ENCODE peak calls at places on chromosome 19, in nine cellular contexts. P, M, B, R, U, X, H, T and Z are unnamed samples.

GRCh38 chr19:2391118-2391725 is 31.2 kb downstream of the TMPRSS9 start:
- DNase-seq in P (peak; percentile 61), M (peak; percentile 83), B (no peak), R (no peak), U (peak; percentile 30), X (peak; percentile 18), H (peak; percentile 83), T (peak; percentile 58), Z (peak; percentile 41)

GRCh38 chr19:31334849-31335624 is 14.2 kb downstream of the TSHZ3 start:
- DNase-seq in P (peak; percentile 53), M (no peak), B (no peak), R (no peak), U (no peak), X (no peak), H (no peak), T (no peak), Z (no peak)

GRCh38 chr19:20612711-20613316 is 47.2 kb upstream of the ZNF737 start:
- DNase-seq in P (no peak), M (no peak), B (no peak), R (no peak), U (no peak), X (no peak), H (no peak), T (no peak), Z (no peak)

GRCh38 chr19:47158879-47159509 is 28.4 kb downstream of the SAE1 start:
- DNase-seq in P (peak; percentile 78), M (no peak), B (no peak), R (no peak), U (no peak), X (no peak), H (no peak), T (no peak), Z (no peak)

GRCh38 chr19:55358943-55359908 is 3.8 kb downstream of the GARIN5B start:
- DNase-seq in P (no peak), M (no peak), B (no peak), R (no peak), U (no peak), X (no peak), H (no peak), T (no peak), Z (no peak)

GRCh38 chr19:53597023-53597422 is 34.8 kb upstream of the DPRX start:
- DNase-seq in P (no peak), M (no peak), B (no peak), R (no peak), U (no peak), X (peak; percentile 24), H (no peak), T (no peak), Z (no peak)

GRCh38 chr19:18160792-18161690 is 8.1 kb downstream of the PIK3R2 start:
- DNase-seq in P (peak; percentile 26), M (no peak), B (peak; percentile 76), R (peak; percentile 77), U (peak; percentile 86), X (no peak), H (peak; percentile 85), T (peak; percentile 93), Z (peak; percentile 62)

GRCh38 chr19:51380379-51380778 is 7.4 kb downstream of the LIM2 start:
- DNase-seq in P (no peak), M (no peak), B (no peak), R (no peak), U (peak; percentile 7), X (no peak), H (no peak), T (no peak), Z (no peak)

GRCh38 chr19:31118292-31118925 is 230.8 kb downstream of the TSHZ3 start:
- DNase-seq in P (no peak), M (peak; percentile 16), B (no peak), R (no peak), U (no peak), X (no peak), H (no peak), T (no peak), Z (no peak)

GRCh38 chr19:10651821-10652220 is 2.3 kb upstream of the ILF3 start:
- DNase-seq in P (no peak), M (no peak), B (no peak), R (no peak), U (no peak), X (no peak), H (peak; percentile 64), T (no peak), Z (no peak)

GRCh38 chr19:10346509-10346908 is 7.1 kb upstream of the ICAM3 start:
- DNase-seq in P (no peak), M (peak; percentile 41), B (no peak), R (no peak), U (no peak), X (no peak), H (no peak), T (no peak), Z (no peak)

GRCh38 chr19:28045621-28046020 is 1167.3 kb downstream of the UQCRFS1 start:
- DNase-seq in P (no peak), M (no peak), B (no peak), R (no peak), U (no peak), X (no peak), H (no peak), T (no peak), Z (no peak)

GRCh38 chr19:40281381-40282208 is 3.5 kb downstream of the AKT2 start:
- DNase-seq in P (no peak), M (no peak), B (no peak), R (no peak), U (no peak), X (no peak), H (no peak), T (no peak), Z (no peak)

GRCh38 chr19:34474233-34474989 is 7.1 kb upstream of the WTIP start:
- DNase-seq in P (peak; percentile 7), M (no peak), B (no peak), R (no peak), U (no peak), X (no peak), H (no peak), T (no peak), Z (no peak)

GRCh38 chr19:34336781-34337271 is 28.2 kb upstream of the GPI start:
- DNase-seq in P (no peak), M (peak; percentile 42), B (peak; percentile 36), R (no peak), U (no peak), X (no peak), H (peak; percentile 65), T (peak; percentile 50), Z (no peak)